ENCODE peak calls at places on chromosome 21, in four cellular contexts. One of them, this sample, is unnamed.
A peak's percentile ranks its signal among the peaks of the same experiment; 100 is the strongest.

GRCh38 chr21:15638856-15639549 is 90.8 kb upstream of the USP25 start:
- DNase-seq in stomach: peak; percentile 92
- DNase-seq in left lung: no peak
- DNase-seq in heart left ventricle: no peak
- DNase-seq in this sample: peak; percentile 82

GRCh38 chr21:45998871-45999580 is 17.5 kb downstream of the COL6A1 start:
- DNase-seq in stomach: no peak
- DNase-seq in left lung: peak; percentile 65
- DNase-seq in heart left ventricle: peak; percentile 21
- DNase-seq in this sample: no peak

GRCh38 chr21:45145146-45145545 is 70.8 kb downstream of the ADARB1 start:
- DNase-seq in left lung: no peak
- DNase-seq in heart left ventricle: no peak
- DNase-seq in stomach: no peak
- DNase-seq in this sample: no peak

GRCh38 chr21:43609501-43610340 is 49.6 kb downstream of the HSF2BP start:
- DNase-seq in heart left ventricle: no peak
- DNase-seq in left lung: no peak
- DNase-seq in stomach: peak; percentile 84
- DNase-seq in this sample: peak; percentile 96

GRCh38 chr21:30382201-30382600 is 10.1 kb upstream of the KRTAP13-2 start:
- DNase-seq in stomach: no peak
- DNase-seq in heart left ventricle: no peak
- DNase-seq in left lung: no peak
- DNase-seq in this sample: no peak

GRCh38 chr21:30234643-30235042 is 18.7 kb upstream of the CLDN8 start:
- DNase-seq in stomach: no peak
- DNase-seq in left lung: no peak
- DNase-seq in heart left ventricle: no peak
- DNase-seq in this sample: peak; percentile 100

GRCh38 chr21:35648512-35648911 is 411.8 kb downstream of the SETD4 start:
- DNase-seq in heart left ventricle: no peak
- DNase-seq in left lung: no peak
- DNase-seq in stomach: peak; percentile 74
- DNase-seq in this sample: no peak

GRCh38 chr21:25456672-25457071 is 150.6 kb downstream of the MRPL39 start:
- DNase-seq in heart left ventricle: no peak
- DNase-seq in stomach: peak; percentile 47
- DNase-seq in left lung: no peak
- DNase-seq in this sample: peak; percentile 2

GRCh38 chr21:9760398-9761074 is 760.8 kb upstream of the TPTE start:
- DNase-seq in heart left ventricle: no peak
- DNase-seq in stomach: no peak
- DNase-seq in left lung: no peak
- DNase-seq in this sample: no peak

GRCh38 chr21:18522181-18522771 is 118.7 kb upstream of the TMPRSS15 start:
- DNase-seq in heart left ventricle: no peak
- DNase-seq in stomach: no peak
- DNase-seq in left lung: no peak
- DNase-seq in this sample: no peak

GRCh38 chr21:15732290-15732995 is 2.7 kb downstream of the USP25 start:
- DNase-seq in stomach: no peak
- DNase-seq in left lung: no peak
- DNase-seq in heart left ventricle: no peak
- DNase-seq in this sample: peak; percentile 66

GRCh38 chr21:34198232-34199120 is 125.1 kb downstream of the MRPS6 start:
- DNase-seq in heart left ventricle: no peak
- DNase-seq in stomach: no peak
- DNase-seq in left lung: no peak
- DNase-seq in this sample: no peak

GRCh38 chr21:46111193-46111571 is 13.3 kb downstream of the COL6A2 start:
- DNase-seq in left lung: peak; percentile 61
- DNase-seq in stomach: peak; percentile 17
- DNase-seq in heart left ventricle: peak; percentile 35
- DNase-seq in this sample: no peak

GRCh38 chr21:23853796-23854379 is 1753.4 kb downstream of the MRPL39 start:
- DNase-seq in left lung: no peak
- DNase-seq in heart left ventricle: no peak
- DNase-seq in stomach: no peak
- DNase-seq in this sample: peak; percentile 15

GRCh38 chr21:40901690-40902089 is 54.7 kb upstream of the DSCAM start:
- DNase-seq in heart left ventricle: peak; percentile 68
- DNase-seq in stomach: peak; percentile 51
- DNase-seq in left lung: no peak
- DNase-seq in this sample: no peak

GRCh38 chr21:40388046-40388445 is 458.9 kb downstream of the DSCAM start:
- DNase-seq in stomach: no peak
- DNase-seq in heart left ventricle: no peak
- DNase-seq in left lung: no peak
- DNase-seq in this sample: peak; percentile 70

GRCh38 chr21:43953028-43953427 is 59.1 kb upstream of the TRAPPC10 start:
- DNase-seq in heart left ventricle: no peak
- DNase-seq in stomach: no peak
- DNase-seq in left lung: peak; percentile 64
- DNase-seq in this sample: no peak

GRCh38 chr21:43701936-43702784 is 16.8 kb upstream of the PDXK start:
- DNase-seq in stomach: no peak
- DNase-seq in heart left ventricle: no peak
- DNase-seq in left lung: peak; percentile 60
- DNase-seq in this sample: no peak

GRCh38 chr21:34031835-34032370 is 41.5 kb upstream of the MRPS6 start:
- DNase-seq in stomach: no peak
- DNase-seq in heart left ventricle: no peak
- DNase-seq in left lung: no peak
- DNase-seq in this sample: no peak

GRCh38 chr21:45481977-45482898 is 60.0 kb downstream of the SLC19A1 start:
- DNase-seq in stomach: no peak
- DNase-seq in heart left ventricle: no peak
- DNase-seq in left lung: peak; percentile 81
- DNase-seq in this sample: no peak

GRCh38 chr21:38853421-38853919 is 47.7 kb downstream of the ETS2 start:
- DNase-seq in left lung: peak; percentile 89
- DNase-seq in stomach: peak; percentile 53
- DNase-seq in heart left ventricle: no peak
- DNase-seq in this sample: peak; percentile 97

GRCh38 chr21:35428489-35428888 is 379.4 kb upstream of the RUNX1 start:
- DNase-seq in heart left ventricle: peak; percentile 60
- DNase-seq in left lung: peak; percentile 57
- DNase-seq in stomach: no peak
- DNase-seq in this sample: no peak

GRCh38 chr21:41507521-41508414 is at the start of gene TMPRSS2:
- DNase-seq in heart left ventricle: no peak
- DNase-seq in left lung: peak; percentile 90
- DNase-seq in stomach: peak; percentile 92
- DNase-seq in this sample: no peak

GRCh38 chr21:45225741-45226327 is 61.9 kb downstream of the POFUT2 start:
- DNase-seq in stomach: no peak
- DNase-seq in left lung: no peak
- DNase-seq in heart left ventricle: no peak
- DNase-seq in this sample: no peak

GRCh38 chr21:39613029-39613934 is 542 bp downstream of the B3GALT5 start:
- DNase-seq in stomach: no peak
- DNase-seq in left lung: no peak
- DNase-seq in heart left ventricle: no peak
- DNase-seq in this sample: no peak

GRCh38 chr21:14864211-14865021 is 200.4 kb downstream of the NRIP1 start:
- DNase-seq in heart left ventricle: peak; percentile 77
- DNase-seq in left lung: peak; percentile 78
- DNase-seq in stomach: peak; percentile 68
- DNase-seq in this sample: peak; percentile 73

GRCh38 chr21:39137248-39138186 is 45.7 kb downstream of the PSMG1 start:
- DNase-seq in stomach: no peak
- DNase-seq in left lung: no peak
- DNase-seq in heart left ventricle: no peak
- DNase-seq in this sample: peak; percentile 71

GRCh38 chr21:45256021-45256911 is 31.4 kb downstream of the POFUT2 start:
- DNase-seq in heart left ventricle: no peak
- DNase-seq in stomach: no peak
- DNase-seq in left lung: peak; percentile 58
- DNase-seq in this sample: no peak

GRCh38 chr21:17196619-17197018 is 316.2 kb upstream of the CXADR start:
- DNase-seq in stomach: no peak
- DNase-seq in left lung: no peak
- DNase-seq in heart left ventricle: no peak
- DNase-seq in this sample: no peak

GRCh38 chr21:17195965-17196364 is 316.9 kb upstream of the CXADR start:
- DNase-seq in heart left ventricle: no peak
- DNase-seq in left lung: no peak
- DNase-seq in stomach: no peak
- DNase-seq in this sample: no peak

DNA sequence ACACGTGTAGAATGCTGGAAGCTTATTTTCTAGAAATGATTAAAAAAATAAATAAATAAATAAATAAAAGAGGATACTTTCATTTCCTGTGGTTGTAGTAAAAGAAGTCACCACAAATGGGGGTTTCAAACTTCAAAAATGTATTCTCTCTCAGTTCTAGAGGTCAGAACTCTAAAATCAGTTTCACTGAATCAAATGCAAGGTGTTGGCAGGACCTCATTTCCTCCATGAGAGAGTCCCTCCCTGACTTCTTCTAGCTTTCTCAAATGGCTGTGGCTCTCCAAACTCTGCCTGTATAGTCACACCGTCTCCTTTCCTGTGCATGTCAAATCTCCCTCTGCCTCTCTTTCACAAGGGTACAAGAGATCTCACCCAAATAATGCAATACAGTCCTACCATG is 312.6 kb upstream of the CXADR start:
- DNase-seq in left lung: no peak
- DNase-seq in stomach: no peak
- DNase-seq in heart left ventricle: no peak
- DNase-seq in this sample: no peak
- H3K27me3 ChIP-seq in left lung: no peaks in the 10 kb centered on the region
- H3K27me3 ChIP-seq in stomach: no peaks in the 10 kb centered on the region
- H3K27me3 ChIP-seq in heart left ventricle: no peaks in the 10 kb centered on the region
- H3K27me3 ChIP-seq in this sample: no peaks in the 10 kb centered on the region

GRCh38 chr21:26965567-26966359 is 1.1 kb downstream of the ADAMTS5 start:
- DNase-seq in heart left ventricle: peak; percentile 57
- DNase-seq in stomach: peak; percentile 25
- DNase-seq in left lung: peak; percentile 75
- DNase-seq in this sample: no peak
- TF ChIP-seq CTCF in heart left ventricle: peak; percentile 42
- TF ChIP-seq CTCF in stomach: no peak
- TF ChIP-seq CTCF in left lung: no peak
- TF ChIP-seq CTCF in this sample: peak; percentile 45

GRCh38 chr21:29208666-29209059 is 78.2 kb downstream of the MAP3K7CL start:
- DNase-seq in left lung: no peak
- DNase-seq in stomach: no peak
- DNase-seq in heart left ventricle: no peak
- DNase-seq in this sample: peak; percentile 46
- H3K4me3 ChIP-seq in left lung: no peak overlapping the region
- H3K4me3 ChIP-seq in stomach: no peak overlapping the region
- H3K4me3 ChIP-seq in heart left ventricle: no peak overlapping the region
- H3K4me3 ChIP-seq in this sample: no peak overlapping the region

GRCh38 chr21:32956257-32956656 is 69.5 kb upstream of the OLIG2 start:
- DNase-seq in heart left ventricle: no peak
- DNase-seq in stomach: no peak
- DNase-seq in left lung: no peak
- DNase-seq in this sample: no peak

GRCh38 chr21:32954353-32954752 is 71.4 kb upstream of the OLIG2 start:
- DNase-seq in heart left ventricle: no peak
- DNase-seq in stomach: no peak
- DNase-seq in left lung: no peak
- DNase-seq in this sample: no peak

GRCh38 chr21:32951041-32951440 is 74.7 kb upstream of the OLIG2 start:
- DNase-seq in stomach: no peak
- DNase-seq in heart left ventricle: no peak
- DNase-seq in left lung: no peak
- DNase-seq in this sample: no peak

GRCh38 chr21:32958288-32958992 is 67.3 kb upstream of the OLIG2 start:
- DNase-seq in left lung: no peak
- DNase-seq in stomach: no peak
- DNase-seq in heart left ventricle: no peak
- DNase-seq in this sample: peak; percentile 22

GRCh38 chr21:32955307-32955937 is 70.3 kb upstream of the OLIG2 start:
- DNase-seq in left lung: no peak
- DNase-seq in stomach: no peak
- DNase-seq in heart left ventricle: no peak
- DNase-seq in this sample: no peak
- H3K27me3 ChIP-seq in left lung: peaks cover 72% of the 10 kb centered on the region
- H3K27me3 ChIP-seq in stomach: peaks cover 6% of the 10 kb centered on the region
- H3K27me3 ChIP-seq in heart left ventricle: no peaks in the 10 kb centered on the region
- H3K27me3 ChIP-seq in this sample: peaks cover 5% of the 10 kb centered on the region

DNA sequence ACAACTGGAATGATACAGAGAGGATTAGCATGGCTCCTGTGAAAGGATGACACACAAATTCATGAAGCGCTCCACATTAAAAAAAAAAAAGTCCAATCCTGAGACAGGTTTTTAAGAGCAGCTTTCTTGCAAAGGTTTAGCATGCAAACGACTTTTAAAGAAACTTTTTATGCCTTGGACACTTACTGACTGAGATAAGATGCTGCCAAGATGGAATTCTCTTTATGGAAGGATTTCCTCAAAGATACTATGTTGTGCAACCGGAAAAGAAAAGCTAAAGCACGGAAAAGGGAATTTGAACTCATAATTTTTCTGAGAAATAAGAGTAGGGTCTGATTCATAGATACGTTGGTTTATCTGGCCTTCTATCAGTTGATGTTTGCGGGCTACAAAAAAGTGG is 27.3 kb downstream of the PIGP start:
- DNase-seq in heart left ventricle: no peak
- DNase-seq in left lung: no peak
- DNase-seq in stomach: no peak
- DNase-seq in this sample: no peak
- TF ChIP-seq CTCF in heart left ventricle: no peak
- TF ChIP-seq CTCF in left lung: no peak
- TF ChIP-seq CTCF in stomach: no peak
- TF ChIP-seq CTCF in this sample: no peak

DNA sequence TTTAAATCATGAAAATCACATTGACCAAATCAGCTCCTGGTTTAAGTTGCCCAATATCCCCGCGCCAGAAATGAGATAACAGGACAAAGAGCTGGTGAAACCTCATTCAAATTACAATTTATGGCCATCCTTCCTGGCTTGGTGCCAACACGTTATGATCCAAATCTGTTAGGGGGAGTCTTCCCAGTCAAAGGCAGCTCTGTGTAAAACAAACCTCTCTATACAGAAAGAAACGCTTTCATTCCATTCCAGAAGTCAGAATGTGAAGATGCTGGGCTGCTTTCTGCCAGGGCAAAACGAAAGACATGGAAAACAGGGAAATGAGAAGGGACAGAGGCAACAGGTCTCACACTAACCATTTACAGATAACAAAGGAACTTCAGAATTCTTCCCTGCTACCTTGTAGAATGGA is 53.5 kb upstream of the TIAM1 start:
- DNase-seq in stomach: no peak
- DNase-seq in left lung: no peak
- DNase-seq in heart left ventricle: no peak
- DNase-seq in this sample: no peak
- H3K4me3 ChIP-seq in stomach: no peak overlapping the region
- H3K4me3 ChIP-seq in left lung: no peak overlapping the region
- H3K4me3 ChIP-seq in heart left ventricle: no peak overlapping the region
- H3K4me3 ChIP-seq in this sample: no peak overlapping the region